ENCODE peak calls at places on chromosomes 1 and 21, in four cellular contexts. L is H1, E is GM12878, H is K562. Y is an unnamed sample.

GRCh38 chr1:12339861-12340557 is 110.2 kb downstream of the VPS13D start:
- DNase-seq in H (no peak), E (no peak), L (no peak), Y (peak; percentile 61)

GRCh38 chr1:86846166-86846647 is 67.7 kb downstream of the SELENOF start:
- DNase-seq in L (no peak), E (no peak), H (no peak), Y (peak; percentile 7)

GRCh38 chr21:30620080-30620479 is 347 bp upstream of the KRTAP20-4 start:
- DNase-seq in L (no peak), H (no peak), E (no peak), Y (no peak)

GRCh38 chr1:51312718-51313117 is 17.6 kb downstream of the TTC39A start:
- DNase-seq in L (no peak), H (no peak), E (no peak), Y (no peak)

GRCh38 chr1:158819461-158820443 is 11.4 kb upstream of the MNDA start:
- DNase-seq in H (peak; percentile 25), E (peak; percentile 35), L (no peak), Y (no peak)

GRCh38 chr1:145961425-145962156 is 2.8 kb downstream of the ANKRD34A start:
- DNase-seq in E (no peak), H (peak; percentile 42), L (peak; percentile 65), Y (peak; percentile 58)

GRCh38 chr1:60343736-60344135 is 270.2 kb upstream of the C1orf87 start:
- DNase-seq in H (no peak), E (no peak), L (no peak), Y (no peak)

GRCh38 chr1:10905841-10906655 is 106.4 kb upstream of the TARDBP start:
- DNase-seq in L (no peak), E (no peak), H (no peak), Y (peak; percentile 76)

GRCh38 chr1:165403835-165404482 is 41.0 kb downstream of the RXRG start:
- DNase-seq in E (no peak), H (peak; percentile 39), L (peak; percentile 69), Y (peak; percentile 55)

GRCh38 chr1:93623436-93623835 is 58.2 kb downstream of the BCAR3 start:
- DNase-seq in L (no peak), E (no peak), H (no peak), Y (no peak)

GRCh38 chr1:196423612-196424011 is 184.6 kb downstream of the KCNT2 start:
- DNase-seq in L (no peak), E (no peak), H (no peak), Y (no peak)

GRCh38 chr1:175824079-175824478 is 80.7 kb upstream of the TNR start:
- DNase-seq in L (peak; percentile 90), H (peak; percentile 29), E (no peak), Y (no peak)

GRCh38 chr1:155989242-155989991 is 11.1 kb upstream of the ARHGEF2 start:
- DNase-seq in E (no peak), L (peak; percentile 91), H (peak; percentile 74), Y (peak; percentile 85)

GRCh38 chr1:216665381-216665780 is 57.8 kb downstream of the ESRRG start:
- DNase-seq in E (no peak), H (no peak), L (no peak), Y (no peak)

GRCh38 chr1:220879509-220880366 is 495 bp downstream of the HLX start:
- DNase-seq in E (no peak), L (peak; percentile 71), H (peak; percentile 46), Y (peak; percentile 90)

GRCh38 chr1:111736548-111737215 is 2.5 kb downstream of the INKA2 start:
- DNase-seq in H (no peak), E (no peak), L (peak; percentile 45), Y (no peak)

GRCh38 chr1:191669629-191670028 is 488.6 kb upstream of the RGS18 start:
- DNase-seq in E (no peak), H (no peak), L (no peak), Y (no peak)

GRCh38 chr1:59150537-59151386 is 146.1 kb upstream of the FGGY start:
- DNase-seq in E (peak; percentile 61), L (no peak), H (no peak), Y (peak; percentile 59)

GRCh38 chr1:105641407-105641806 is 1415.1 kb upstream of the PRMT6 start:
- DNase-seq in L (no peak), E (no peak), H (no peak), Y (no peak)
- TF ChIP-seq NRF1 in L (no peak), E (no peak), H (no peak), Y (no peak)

GRCh38 chr1:151997284-151997570 is 3.6 kb upstream of the S100A10 start:
- DNase-seq in H (no peak), E (no peak), L (no peak), Y (no peak)
- TF ChIP-seq NRF1 in H (no peak), E (no peak), L (no peak), Y (no peak)

GRCh38 chr1:21575351-21575942 is 66.2 kb downstream of the ALPL start:
- DNase-seq in H (no peak), E (no peak), L (no peak), Y (no peak)
- TF ChIP-seq NRF1 in H (no peak), E (no peak), L (no peak), Y (no peak)

GRCh38 chr1:1347026-1347595 is 2.1 kb downstream of the DVL1 start:
- DNase-seq in H (no peak), L (no peak), E (no peak), Y (no peak)

GRCh38 chr1:1348420-1349255 is 580 bp downstream of the DVL1 start:
- DNase-seq in H (peak; percentile 58), L (no peak), E (no peak), Y (peak; percentile 63)

GRCh38 chr1:1347663-1348419 is 1.4 kb downstream of the DVL1 start:
- DNase-seq in L (peak; percentile 78), E (no peak), H (peak; percentile 55), Y (no peak)

GRCh38 chr1:1351511-1352427 is 2.6 kb upstream of the DVL1 start:
- DNase-seq in E (no peak), H (no peak), L (no peak), Y (no peak)

DNA sequence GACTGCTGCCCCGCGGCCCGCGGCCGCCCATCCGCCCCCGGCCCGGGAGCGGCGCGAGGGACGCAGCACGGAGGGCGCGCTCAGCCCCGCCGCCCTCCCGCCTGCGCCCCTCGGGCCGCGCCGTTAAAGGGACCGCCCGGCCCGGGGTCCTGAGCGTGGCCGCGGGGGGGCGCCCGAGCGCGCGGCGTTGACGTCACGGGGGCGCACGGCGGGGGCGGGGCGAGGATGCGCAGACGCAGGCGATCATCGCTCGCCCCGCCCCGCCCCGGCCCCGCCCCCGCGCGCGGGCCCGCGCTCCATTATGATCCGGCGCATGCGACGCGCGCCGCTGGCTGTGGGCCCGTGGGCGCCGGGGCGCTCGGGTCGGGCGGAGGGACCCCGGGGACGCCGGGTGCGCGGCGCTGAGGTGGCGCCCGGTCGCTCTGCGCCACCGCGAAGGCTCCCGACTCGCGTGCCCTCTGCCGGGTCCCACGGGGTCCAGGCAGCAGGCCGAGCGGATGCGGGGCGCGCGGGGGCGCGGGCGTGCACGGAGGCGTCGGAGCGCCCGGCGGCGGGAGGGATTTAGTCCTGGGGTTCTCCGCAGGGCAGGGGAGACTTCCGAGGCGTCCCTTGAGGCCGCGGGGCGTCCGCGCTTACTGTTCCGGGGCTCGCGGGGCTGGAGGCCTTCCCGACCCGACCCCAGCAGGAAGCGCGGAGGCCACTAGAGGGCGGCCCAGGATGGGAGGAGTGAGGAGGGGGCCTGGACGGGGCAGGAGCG is at the start of gene DVL1:
- DNase-seq in E (no peak), H (peak; percentile 89), L (peak; percentile 85), Y (peak; percentile 98)
- TF ChIP-seq NRF1 in E (no peak), H (no peak), L (no peak), Y (no peak)

GRCh38 chr21:42028754-42029385 is 18.7 kb upstream of the ZBTB21 start:
- DNase-seq in E (no peak), H (no peak), L (no peak), Y (no peak)
- TF ChIP-seq NRF1 in E (no peak), H (no peak), L (no peak), Y (no peak)

GRCh38 chr1:229380514-229381160 is 37.8 kb upstream of the CCSAP start:
- DNase-seq in H (no peak), E (no peak), L (peak; percentile 52), Y (no peak)
- TF ChIP-seq NRF1 in H (no peak), E (no peak), L (no peak), Y (no peak)

DNA sequence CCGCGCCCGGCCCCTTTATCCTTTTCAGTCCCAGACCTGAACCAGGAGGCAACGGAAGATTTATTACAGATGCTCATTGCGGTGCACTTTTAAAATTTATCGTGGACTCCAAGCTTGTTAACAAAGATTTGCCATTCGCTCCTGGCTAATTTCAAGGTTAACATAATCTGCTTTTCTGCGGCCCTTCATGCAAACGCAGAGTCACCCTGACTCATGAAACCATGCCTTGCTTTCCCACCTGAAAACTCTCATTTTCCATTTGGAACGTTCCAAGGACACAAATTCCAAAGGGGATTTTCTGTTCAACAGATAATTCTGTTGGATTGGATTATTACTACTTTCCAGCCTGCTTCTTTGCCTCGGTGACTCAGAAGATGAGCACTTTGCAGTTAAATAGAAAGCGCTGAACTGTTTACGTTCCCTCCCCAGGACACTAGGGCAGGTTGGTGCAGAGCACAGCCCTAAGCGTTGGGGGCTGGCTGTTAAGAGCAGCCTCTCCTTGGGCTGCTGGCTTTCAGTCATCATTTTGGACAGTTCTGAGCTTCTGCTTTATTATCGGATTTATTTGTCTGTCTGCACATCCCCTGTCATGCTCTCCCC is 51.1 kb downstream of the CD247 start:
- DNase-seq in E (no peak), H (no peak), L (no peak), Y (no peak)
- TF ChIP-seq NRF1 in E (no peak), H (no peak), L (no peak), Y (no peak)

GRCh38 chr1:26784023-26784871 is 3.5 kb upstream of the PIGV start:
- DNase-seq in H (peak; percentile 97), E (no peak), L (no peak), Y (no peak)
- TF ChIP-seq NRF1 in H (peak; percentile 39), E (no peak), L (no peak), Y (no peak)

DNA sequence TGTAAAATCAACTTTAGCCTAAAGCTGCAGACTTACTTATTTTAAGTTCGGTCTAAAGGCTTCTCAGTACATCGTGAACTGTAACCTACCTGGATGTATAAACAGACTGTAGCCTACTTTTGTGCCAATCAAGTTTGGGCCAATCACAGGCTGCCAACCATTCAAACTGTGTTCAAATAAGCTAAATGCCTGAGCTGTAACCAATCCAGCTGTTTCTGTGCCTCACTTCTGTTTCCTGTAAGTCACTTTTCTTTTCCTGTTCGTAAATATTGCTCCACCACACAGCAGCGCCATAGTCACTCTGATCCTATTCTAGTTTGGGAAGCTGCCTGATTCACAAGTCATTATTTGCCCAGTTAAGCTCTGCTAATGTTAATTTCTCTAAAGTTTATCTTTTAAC is 37.5 kb upstream of the SLAMF9 start:
- DNase-seq in H (no peak), E (no peak), L (peak; percentile 36), Y (no peak)
- TF ChIP-seq NRF1 in H (no peak), E (no peak), L (no peak), Y (no peak)